ENCODE peak calls at places on chromosomes 1 and 21, in eight cellular contexts. G is AG10803, R is head of caudate nucleus, K is NCI-H460, M is substantia nigra, A is kidney glomerular epithelial cell, N is WERI-Rb-1, J is astrocyte of the hippocampus. H is an unnamed sample.

GRCh38 chr1:160117709-160118183 is 2.2 kb downstream of the ATP1A2 start:
- DNase-seq in K (no peak), M (peak), J (peak), G (peak), N (peak), A (no peak), R (peak), H (no peak)

GRCh38 chr1:55204997-55205396 is 10.2 kb downstream of the USP24 start:
- DNase-seq in N (no peak), M (no peak), A (no peak), K (no peak), G (no peak), R (no peak), J (no peak), H (no peak)

GRCh38 chr1:170530972-170531757 is 801 bp upstream of the GORAB start:
- DNase-seq in A (no peak), J (peak), K (no peak), N (no peak), G (no peak), M (peak), R (peak), H (no peak)

GRCh38 chr1:2596530-2597333 is 10.2 kb downstream of the PRXL2B start:
- DNase-seq in N (no peak), K (no peak), J (no peak), M (no peak), A (no peak), R (no peak), G (no peak), H (no peak)

GRCh38 chr1:171753685-171754380 is 12.0 kb upstream of the VAMP4 start:
- DNase-seq in K (no peak), M (no peak), N (no peak), J (no peak), G (no peak), R (no peak), A (no peak), H (no peak)

GRCh38 chr21:37862536-37862935 is 53.7 kb downstream of the KCNJ6 start:
- DNase-seq in K (peak), N (peak), M (no peak), A (peak), J (peak), R (no peak), G (no peak), H (no peak)

GRCh38 chr1:26097696-26098095 is 13.9 kb upstream of the PDIK1L start:
- DNase-seq in J (peak), N (no peak), A (peak), K (no peak), G (peak), R (no peak), M (no peak), H (no peak)

GRCh38 chr1:96388421-96389310 is 332.9 kb upstream of the PTBP2 start:
- DNase-seq in A (peak), J (peak), G (peak), R (no peak), M (no peak), N (no peak), K (no peak), H (no peak)

GRCh38 chr1:8423134-8423701 is 105.3 kb downstream of the SLC45A1 start:
- DNase-seq in N (peak), J (peak), R (peak), A (no peak), G (no peak), K (no peak), M (peak), H (peak)

GRCh38 chr1:6141601-6142000 is 38.5 kb downstream of the CHD5 start:
- DNase-seq in A (no peak), K (no peak), G (no peak), N (peak), M (no peak), R (no peak), J (no peak), H (no peak)

GRCh38 chr1:177023710-177024109 is 140.8 kb downstream of the ASTN1 start:
- DNase-seq in G (no peak), M (no peak), A (no peak), J (peak), R (no peak), K (no peak), N (no peak), H (no peak)

GRCh38 chr1:32715901-32716311 is 13.3 kb upstream of the SYNC start:
- DNase-seq in G (peak), N (no peak), R (no peak), A (no peak), K (no peak), M (no peak), J (no peak), H (no peak)

GRCh38 chr1:160779662-160780397 is 16.1 kb upstream of the LY9 start:
- DNase-seq in N (peak), M (no peak), G (no peak), J (no peak), R (no peak), K (no peak), A (no peak), H (no peak)

GRCh38 chr21:31714741-31715365 is 17.1 kb downstream of the SCAF4 start:
- DNase-seq in A (no peak), M (no peak), G (no peak), J (no peak), R (no peak), K (no peak), N (no peak), H (no peak)

GRCh38 chr1:245969274-245969673 is 537.8 kb downstream of the SMYD3 start:
- DNase-seq in N (no peak), A (peak), M (no peak), G (peak), K (no peak), R (no peak), J (peak), H (no peak)

GRCh38 chr1:34777519-34778321 is 3.3 kb upstream of the GJB3 start:
- DNase-seq in G (no peak), N (no peak), R (no peak), M (no peak), A (no peak), J (no peak), K (no peak), H (no peak)

GRCh38 chr1:113835686-113836290 is 23.5 kb upstream of the RSBN1 start:
- DNase-seq in N (no peak), K (peak), A (peak), R (no peak), J (peak), G (peak), M (no peak), H (no peak)

GRCh38 chr1:240612811-240613210 is 856 bp upstream of the GREM2 start:
- DNase-seq in N (no peak), R (no peak), G (no peak), K (no peak), M (no peak), J (peak), A (no peak), H (no peak)

GRCh38 chr1:116231752-116232151 is 120.6 kb downstream of the MAB21L3 start:
- DNase-seq in J (no peak), M (no peak), N (no peak), K (no peak), A (no peak), G (no peak), R (no peak), H (no peak)

GRCh38 chr1:203666621-203667020 is 40.0 kb downstream of the ATP2B4 start:
- DNase-seq in M (no peak), J (peak), G (peak), A (no peak), N (no peak), R (no peak), K (no peak), H (no peak)

GRCh38 chr1:95216292-95216990 is 17.6 kb upstream of the RWDD3 start:
- DNase-seq in G (no peak), J (no peak), A (no peak), R (no peak), N (no peak), K (no peak), M (no peak), H (no peak)

GRCh38 chr1:229278120-229278741 is 7.3 kb downstream of the RAB4A start:
- DNase-seq in M (no peak), A (no peak), J (no peak), G (no peak), R (no peak), K (no peak), N (no peak), H (no peak)

GRCh38 chr21:24290151-24290833 is 1317.0 kb downstream of the MRPL39 start:
- DNase-seq in M (no peak), K (no peak), A (no peak), N (no peak), J (no peak), R (no peak), G (no peak), H (no peak)

GRCh38 chr1:163054056-163054706 is 15.0 kb upstream of the RGS4 start:
- DNase-seq in M (no peak), R (no peak), A (peak), G (no peak), N (no peak), J (peak), K (no peak), H (no peak)

GRCh38 chr1:182598296-182598695 is 5.9 kb downstream of the RGS16 start:
- DNase-seq in A (no peak), J (no peak), M (no peak), R (no peak), K (no peak), N (no peak), G (no peak), H (no peak)

GRCh38 chr1:99606306-99606705 is 39.6 kb upstream of the PALMD start:
- DNase-seq in N (no peak), A (no peak), K (no peak), M (no peak), G (no peak), R (no peak), J (no peak), H (no peak)

GRCh38 chr1:19754482-19754881 is 45.2 kb downstream of the TMCO4 start:
- DNase-seq in R (no peak), G (no peak), J (no peak), A (no peak), K (no peak), M (no peak), N (peak), H (no peak)

GRCh38 chr1:55235722-55236121 is 20.6 kb upstream of the USP24 start:
- DNase-seq in M (no peak), N (no peak), J (peak), R (no peak), A (peak), G (peak), K (no peak), H (no peak)

GRCh38 chr1:186531561-186532165 is 70.7 kb upstream of the PDC start:
- DNase-seq in J (peak), G (peak), R (no peak), N (no peak), K (no peak), M (no peak), A (no peak), H (no peak)

GRCh38 chr1:204870165-204870912 is at the start of gene NFASC:
- DNase-seq in K (no peak), N (no peak), M (peak), J (peak), G (no peak), R (peak), A (no peak), H (no peak)

GRCh38 chr1:25343872-25344271 is 5.7 kb downstream of the TMEM50A start:
- DNase-seq in K (no peak), J (peak), M (no peak), A (no peak), R (no peak), G (peak), N (no peak), H (no peak)

GRCh38 chr1:101284622-101285218 is 47.9 kb downstream of the S1PR1 start:
- DNase-seq in M (no peak), R (no peak), A (no peak), N (no peak), G (no peak), J (no peak), K (no peak), H (no peak)

GRCh38 chr1:241592273-241592958 is 47.8 kb downstream of the CHML start:
- DNase-seq in K (no peak), G (peak), N (no peak), M (no peak), J (peak), A (peak), R (no peak), H (no peak)

GRCh38 chr1:22119626-22120468 is 23.1 kb downstream of the WNT4 start:
- DNase-seq in G (no peak), K (no peak), R (no peak), A (no peak), J (no peak), M (no peak), N (no peak), H (no peak)

GRCh38 chr1:21814241-21814918 is 2.3 kb downstream of the LDLRAD2 start:
- DNase-seq in M (no peak), J (peak), R (no peak), K (no peak), A (no peak), N (no peak), G (no peak), H (no peak)

GRCh38 chr1:205477759-205478247 is 22.0 kb upstream of the BLACAT1 start:
- DNase-seq in N (peak), K (peak), M (no peak), G (peak), A (peak), R (no peak), J (peak), H (no peak)

GRCh38 chr1:150578278-150579109 is 916 bp downstream of the MCL1 start:
- DNase-seq in A (peak), K (peak), G (peak), J (peak), R (peak), N (peak), M (peak), H (peak)

GRCh38 chr1:62530516-62531154 is 66.7 kb upstream of the ANGPTL3 start:
- DNase-seq in G (peak), A (no peak), J (peak), R (peak), N (no peak), M (peak), K (peak), H (no peak)

H was measured in lower leg skin.